ENCODE peak calls at places on chromosomes 11 and 22, in seven cellular contexts. E, H, I, U, C, D and X are unnamed samples.

GRCh38 chr22:38531251-38531956 is 25.3 kb upstream of the DDX17 start:
- DNase-seq in U (no peak), I (no peak), E (no peak), D (no peak), C (no peak), H (no peak), X (no peak)

GRCh38 chr11:119101759-119102423 is at the start of gene DPAGT1:
- DNase-seq in D (peak; percentile 93), C (peak; percentile 92), E (peak; percentile 90), I (peak; percentile 91), U (peak; percentile 97), H (peak; percentile 97), X (peak; percentile 94)

GRCh38 chr11:74141274-74141695 is 29.5 kb downstream of the C2CD3 start:
- DNase-seq in U (no peak), I (no peak), D (no peak), C (no peak), E (no peak), H (no peak), X (no peak)

GRCh38 chr11:66183581-66184048 is 84.8 kb upstream of the RAB1B start:
- DNase-seq in I (no peak), H (no peak), E (no peak), D (no peak), U (no peak), C (no peak), X (no peak)

GRCh38 chr11:4049006-4049405 is 45.6 kb upstream of the RRM1 start:
- DNase-seq in U (no peak), I (no peak), C (no peak), D (no peak), E (no peak), H (no peak), X (no peak)

GRCh38 chr11:1548221-1549070 is 23.6 kb downstream of the DUSP8 start:
- DNase-seq in D (peak; percentile 85), E (peak; percentile 87), C (peak; percentile 79), H (peak; percentile 83), U (peak; percentile 50), I (no peak), X (no peak)

GRCh38 chr22:42720263-42721044 is at the start of gene A4GALT:
- DNase-seq in D (peak; percentile 40), H (peak; percentile 51), U (no peak), C (no peak), E (no peak), I (no peak), X (peak; percentile 83)

GRCh38 chr11:76193219-76193618 is 13.1 kb downstream of the WNT11 start:
- DNase-seq in U (no peak), E (no peak), H (peak; percentile 77), C (no peak), I (no peak), D (no peak), X (no peak)

GRCh38 chr11:119518746-119519382 is 95.9 kb upstream of the THY1 start:
- DNase-seq in D (no peak), C (no peak), I (peak; percentile 18), E (no peak), H (peak; percentile 73), U (peak; percentile 37), X (no peak)

GRCh38 chr11:3130269-3131071 is 34.6 kb downstream of the OSBPL5 start:
- DNase-seq in E (peak; percentile 38), H (no peak), C (no peak), U (no peak), I (no peak), D (no peak), X (peak; percentile 54)

GRCh38 chr11:43172477-43172876 is 139.3 kb upstream of the API5 start:
- DNase-seq in U (no peak), C (no peak), E (no peak), D (no peak), H (no peak), I (no peak), X (no peak)

GRCh38 chr22:39115976-39116621 is 19.1 kb downstream of the APOBEC3H start:
- DNase-seq in I (no peak), E (no peak), H (no peak), C (no peak), D (no peak), U (no peak), X (no peak)

GRCh38 chr11:76152086-76152658 is 54.1 kb downstream of the WNT11 start:
- DNase-seq in E (peak; percentile 91), U (peak; percentile 76), I (peak; percentile 13), C (peak; percentile 88), H (peak; percentile 90), D (peak; percentile 88), X (peak; percentile 94)

GRCh38 chr11:72758304-72758689 is 6.1 kb upstream of the ARAP1 start:
- DNase-seq in H (no peak), D (no peak), C (no peak), U (peak; percentile 73), E (no peak), I (no peak), X (no peak)

GRCh38 chr22:37611202-37611601 is 2.6 kb downstream of the GGA1 start:
- DNase-seq in C (no peak), H (no peak), U (no peak), D (no peak), I (no peak), E (no peak), X (no peak)

GRCh38 chr11:118437046-118437735 is 899 bp downstream of the KMT2A start:
- DNase-seq in U (peak; percentile 23), H (peak; percentile 56), D (peak; percentile 20), C (peak; percentile 49), E (peak; percentile 50), I (no peak), X (peak; percentile 85)

GRCh38 chr11:109933126-109933525 is 160.1 kb upstream of the ZC3H12C start:
- DNase-seq in I (no peak), C (no peak), H (no peak), E (no peak), U (peak; percentile 17), D (no peak), X (no peak)

GRCh38 chr11:68266121-68266891 is 5.5 kb downstream of the C11orf24 start:
- DNase-seq in H (peak; percentile 19), D (no peak), I (no peak), C (peak; percentile 41), U (no peak), E (no peak), X (no peak)

GRCh38 chr11:44177905-44178304 is 82.4 kb downstream of the EXT2 start:
- DNase-seq in D (no peak), E (no peak), H (no peak), I (no peak), C (no peak), U (no peak), X (no peak)

GRCh38 chr11:45834298-45834756 is 12.9 kb upstream of the CRY2 start:
- DNase-seq in U (no peak), C (peak; percentile 62), E (no peak), D (no peak), H (no peak), I (no peak), X (no peak)

GRCh38 chr11:111441443-111441842 is 62.4 kb upstream of the POU2AF1 start:
- DNase-seq in D (no peak), U (peak; percentile 58), E (no peak), H (no peak), I (peak; percentile 91), C (no peak), X (no peak)

GRCh38 chr11:22031791-22032190 is 161.1 kb upstream of the ANO5 start:
- DNase-seq in H (no peak), I (no peak), U (no peak), D (no peak), E (no peak), C (no peak), X (no peak)

GRCh38 chr11:69598147-69598546 is 42.8 kb upstream of the CCND1 start:
- DNase-seq in C (no peak), E (no peak), H (no peak), I (no peak), U (peak; percentile 9), D (no peak), X (no peak)

GRCh38 chr22:20435436-20436308 is 2.0 kb downstream of the SCARF2 start:
- DNase-seq in C (no peak), U (no peak), H (no peak), E (peak; percentile 30), I (no peak), D (no peak), X (peak; percentile 47)
- H3K27me3 ChIP-seq in C (no peaks in the 10 kb centered on the region), U (no peaks in the 10 kb centered on the region), H (peaks cover 10% of the 10 kb centered on the region), E (peaks cover 44% of the 10 kb centered on the region), I (no peaks in the 10 kb centered on the region), D (no peaks in the 10 kb centered on the region), X (peaks cover 48% of the 10 kb centered on the region)

DNA sequence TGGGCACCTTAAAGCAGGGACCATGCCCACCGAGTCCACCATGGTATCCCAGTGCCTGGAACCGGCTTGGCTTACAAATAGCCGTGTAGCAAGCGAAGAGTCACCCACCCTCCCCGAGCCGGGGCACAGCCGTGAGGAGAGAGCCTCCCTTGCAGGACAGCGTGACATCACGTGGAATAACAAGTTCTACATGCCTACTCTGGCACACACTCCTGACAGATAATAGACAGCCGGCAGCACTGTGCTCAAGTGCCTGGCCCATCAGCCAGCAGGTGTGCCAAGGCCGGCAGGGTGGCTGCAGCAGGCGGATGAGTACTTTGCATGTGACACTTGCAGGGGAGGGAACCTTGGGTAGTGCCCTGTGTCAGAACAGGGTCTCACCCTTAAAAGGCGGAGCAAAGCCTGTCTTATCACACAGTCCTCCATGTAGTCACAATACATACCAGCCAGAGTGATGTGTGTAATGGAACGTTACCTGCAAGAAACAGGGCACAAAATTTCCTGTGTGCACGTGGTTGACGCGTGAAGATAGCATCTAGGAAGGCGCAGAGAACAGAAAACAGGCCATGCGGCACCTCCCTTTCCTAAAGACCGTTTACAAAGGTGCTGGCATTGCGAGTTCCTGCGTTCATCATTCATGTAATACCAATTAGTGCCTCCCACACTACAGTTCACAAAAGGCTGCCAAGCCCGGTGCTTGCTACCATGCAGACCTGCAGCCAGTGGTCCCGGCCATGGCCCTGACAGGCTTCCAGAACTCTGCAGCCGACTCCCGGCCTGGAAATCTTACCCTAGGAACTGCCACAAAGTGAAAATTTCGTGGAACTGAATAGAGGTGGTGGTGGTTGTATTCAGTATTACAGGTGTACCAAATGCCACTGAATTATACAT is 16.4 kb downstream of the TOM1 start:
- DNase-seq in H (no peak), U (no peak), C (peak; percentile 72), I (no peak), D (peak; percentile 77), E (no peak), X (peak; percentile 64)
- H3K27me3 ChIP-seq in H (no peaks in the 10 kb centered on the region), U (no peaks in the 10 kb centered on the region), C (no peaks in the 10 kb centered on the region), I (no peaks in the 10 kb centered on the region), D (no peaks in the 10 kb centered on the region), E (no peaks in the 10 kb centered on the region), X (no peaks in the 10 kb centered on the region)

GRCh38 chr11:26247340-26247739 is 84.6 kb upstream of the ANO3 start:
- DNase-seq in U (peak; percentile 85), I (no peak), H (no peak), E (no peak), C (no peak), D (no peak), X (no peak)
- H3K27me3 ChIP-seq in U (no peaks in the 10 kb centered on the region), I (no peaks in the 10 kb centered on the region), H (no peaks in the 10 kb centered on the region), E (no peaks in the 10 kb centered on the region), C (no peaks in the 10 kb centered on the region), D (no peaks in the 10 kb centered on the region), X (no peaks in the 10 kb centered on the region)

GRCh38 chr22:35299717-35300497 is at the start of gene TOM1:
- DNase-seq in E (peak; percentile 98), H (peak; percentile 98), C (peak; percentile 98), I (peak; percentile 98), U (peak; percentile 100), D (peak; percentile 97), X (peak; percentile 99)
- H3K27me3 ChIP-seq in E (no peaks in the 10 kb centered on the region), H (no peaks in the 10 kb centered on the region), C (no peaks in the 10 kb centered on the region), I (no peaks in the 10 kb centered on the region), U (no peaks in the 10 kb centered on the region), D (no peaks in the 10 kb centered on the region), X (no peaks in the 10 kb centered on the region)

GRCh38 chr11:108596701-108597100 is 3.1 kb upstream of the EXPH5 start:
- DNase-seq in H (no peak), D (no peak), U (no peak), I (no peak), E (no peak), C (no peak), X (no peak)
- H3K27me3 ChIP-seq in H (peaks cover 6% of the 10 kb centered on the region), D (peaks cover 4% of the 10 kb centered on the region), U (no peaks in the 10 kb centered on the region), I (peaks cover 16% of the 10 kb centered on the region), E (no peaks in the 10 kb centered on the region), C (no peaks in the 10 kb centered on the region), X (peaks cover 10% of the 10 kb centered on the region)

GRCh38 chr11:86722041-86722440 is 49.6 kb upstream of the ME3 start:
- DNase-seq in D (no peak), H (no peak), C (no peak), E (no peak), U (peak; percentile 69), I (no peak), X (no peak)
- H3K27me3 ChIP-seq in D (no peaks in the 10 kb centered on the region), H (no peaks in the 10 kb centered on the region), C (no peaks in the 10 kb centered on the region), E (no peaks in the 10 kb centered on the region), U (no peaks in the 10 kb centered on the region), I (no peaks in the 10 kb centered on the region), X (no peaks in the 10 kb centered on the region)